ENCODE peak calls at places on chromosomes 2 and 18, in six cellular contexts. V, B, I, S, Q and E are unnamed samples.

GRCh38 chr18:12765127-12765526 is 62.3 kb downstream of the PSMG2 start:
- DNase-seq in I (no peak), Q (no peak), S (no peak), V (peak; percentile 31), B (peak; percentile 31), E (no peak)

GRCh38 chr2:128302744-128303067 is 16.0 kb downstream of the HS6ST1 start:
- DNase-seq in S (no peak), Q (no peak), V (peak; percentile 66), B (no peak), I (no peak), E (no peak)

GRCh38 chr2:6493669-6494068 is 372.0 kb downstream of the CMPK2 start:
- DNase-seq in V (no peak), I (no peak), B (no peak), Q (no peak), S (no peak), E (no peak)

GRCh38 chr2:11045294-11045693 is 110.0 kb upstream of the SLC66A3 start:
- DNase-seq in I (no peak), S (no peak), B (no peak), Q (no peak), V (no peak), E (no peak)

GRCh38 chr2:2588777-2589176 is 257.7 kb upstream of the MYT1L start:
- DNase-seq in V (no peak), S (no peak), I (no peak), Q (no peak), B (no peak), E (no peak)

GRCh38 chr18:48840491-48840877 is 110.3 kb downstream of the SMAD7 start:
- DNase-seq in B (no peak), Q (no peak), V (peak; percentile 29), S (no peak), I (no peak), E (no peak)

GRCh38 chr18:3447035-3447894 is 2.7 kb upstream of the TGIF1 start:
- DNase-seq in Q (peak; percentile 85), I (no peak), S (peak; percentile 92), V (peak; percentile 78), B (peak; percentile 79), E (peak; percentile 75)

GRCh38 chr2:37683926-37684780 is 12.7 kb upstream of the CDC42EP3 start:
- DNase-seq in S (no peak), I (no peak), V (no peak), Q (no peak), B (no peak), E (no peak)

GRCh38 chr2:217105733-217106649 is 246.1 kb upstream of the TNP1 start:
- DNase-seq in S (peak; percentile 93), V (peak; percentile 78), I (peak; percentile 2), Q (peak; percentile 87), B (peak; percentile 2), E (no peak)

GRCh38 chr2:75870654-75871137 is 160.0 kb upstream of the GCFC2 start:
- DNase-seq in Q (no peak), B (peak; percentile 31), S (no peak), V (no peak), I (no peak), E (peak; percentile 4)

DNA sequence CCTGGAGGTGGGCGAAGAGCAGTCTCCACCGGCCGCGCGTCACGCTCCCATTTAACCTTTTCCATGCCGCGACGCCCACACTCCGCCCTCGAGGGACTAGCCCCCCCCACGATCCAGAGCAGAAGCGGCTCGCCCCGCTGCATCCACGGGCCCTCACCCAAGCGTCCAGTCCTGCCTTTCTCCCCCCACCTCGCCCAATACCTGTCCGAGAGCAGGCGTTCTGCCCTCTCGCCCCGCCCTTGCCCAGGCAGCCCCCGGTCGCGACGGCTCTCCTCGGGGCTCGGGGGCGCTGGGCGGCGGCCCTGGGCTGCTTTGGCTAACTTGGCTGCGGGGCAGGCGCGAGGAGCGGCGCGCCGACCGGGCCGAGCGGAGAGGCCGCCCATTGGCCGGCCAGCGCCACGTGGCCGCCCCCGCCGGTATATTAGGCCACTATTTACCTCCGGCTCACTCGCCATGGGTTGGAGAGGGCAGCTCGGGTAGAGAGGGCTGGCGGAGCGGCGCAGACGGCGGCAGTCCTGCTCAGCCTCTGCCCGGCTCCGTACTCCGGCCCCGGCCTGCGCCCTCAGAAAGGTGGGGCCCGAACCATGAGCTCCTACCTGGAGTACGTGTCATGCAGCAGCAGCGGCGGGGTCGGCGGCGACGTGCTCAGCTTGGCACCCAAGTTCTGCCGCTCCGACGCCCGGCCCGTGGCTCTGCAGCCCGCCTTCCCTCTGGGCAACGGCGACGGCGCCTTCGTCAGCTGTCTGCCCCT is at the start of gene HOXD1:
- DNase-seq in I (no peak), S (no peak), B (peak; percentile 76), V (peak; percentile 89), Q (no peak), E (peak; percentile 63)
- H3K4me3 ChIP-seq in I (peak within 1 kb of the TSS; percentile 84), S (peak within 1 kb of the TSS; percentile 57), B (peak within 1 kb of the TSS; percentile 55), V (peak within 1 kb of the TSS; percentile 85), Q (peak within 1 kb of the TSS; percentile 42), E (peak within 1 kb of the TSS; percentile 28)

GRCh38 chr2:200063155-200063554 is 107.8 kb downstream of the MAIP1 start:
- DNase-seq in I (no peak), B (peak; percentile 5), S (no peak), V (no peak), Q (no peak), E (no peak)
- H3K4me3 ChIP-seq in I (no peak overlapping the region), B (no peak overlapping the region), S (no peak overlapping the region), V (no peak overlapping the region), Q (no peak overlapping the region), E (no peak overlapping the region)

DNA sequence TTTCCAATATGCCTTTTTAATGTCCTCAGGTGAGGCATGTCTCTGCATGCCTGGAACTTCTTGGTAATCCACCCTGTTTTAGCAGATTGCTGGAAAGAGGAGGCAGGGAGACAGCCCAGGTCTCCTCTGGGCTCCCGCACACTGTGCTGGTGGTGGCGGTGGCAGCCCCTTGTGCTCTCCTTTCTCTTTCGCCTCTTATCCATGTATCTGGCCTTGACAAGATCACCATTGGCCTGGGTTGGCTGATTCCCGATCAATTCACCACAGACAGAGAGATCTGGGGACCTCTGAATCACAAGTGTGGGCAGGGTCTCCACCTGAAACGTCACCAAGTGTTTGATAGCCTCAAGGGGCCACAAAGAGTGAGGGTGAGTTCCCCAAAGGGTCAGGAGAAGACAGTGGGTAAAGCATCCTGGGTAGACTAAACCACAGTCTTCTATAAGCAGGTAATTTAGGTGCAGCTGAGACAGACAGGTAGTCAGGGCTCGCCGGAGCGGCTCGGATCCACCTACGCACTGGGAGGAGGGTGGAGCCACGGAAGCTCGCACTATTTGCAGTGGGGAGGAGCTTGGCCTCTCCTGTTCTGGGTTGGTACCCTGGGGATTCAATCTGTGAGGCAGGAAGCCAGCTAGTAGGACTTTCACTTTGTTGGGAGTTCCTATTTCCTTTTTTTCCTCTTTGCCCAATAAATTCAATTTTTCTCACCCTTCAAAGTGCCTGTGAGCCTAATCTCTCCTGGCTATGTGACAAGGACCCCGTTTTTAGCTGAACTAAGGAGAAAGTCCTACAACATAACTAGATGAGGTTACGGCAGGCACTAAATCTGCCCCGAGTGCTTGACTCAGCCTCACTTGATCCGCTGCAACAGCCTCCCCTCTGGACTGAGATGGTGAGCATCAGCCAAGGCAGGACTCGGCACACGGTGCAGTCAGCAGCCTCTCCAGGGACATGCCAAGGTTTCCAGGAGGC is 57.6 kb downstream of the SLC4A3 start:
- DNase-seq in Q (peak; percentile 77), I (peak; percentile 43), B (peak; percentile 89), V (peak; percentile 89), S (peak; percentile 92), E (peak; percentile 42)
- H3K4me3 ChIP-seq in Q (peak overlapping the region; percentile 55), I (peak overlapping the region; percentile 60), B (peak overlapping the region; percentile 5), V (peak overlapping the region; percentile 79), S (peak overlapping the region; percentile 61), E (no peak overlapping the region)

DNA sequence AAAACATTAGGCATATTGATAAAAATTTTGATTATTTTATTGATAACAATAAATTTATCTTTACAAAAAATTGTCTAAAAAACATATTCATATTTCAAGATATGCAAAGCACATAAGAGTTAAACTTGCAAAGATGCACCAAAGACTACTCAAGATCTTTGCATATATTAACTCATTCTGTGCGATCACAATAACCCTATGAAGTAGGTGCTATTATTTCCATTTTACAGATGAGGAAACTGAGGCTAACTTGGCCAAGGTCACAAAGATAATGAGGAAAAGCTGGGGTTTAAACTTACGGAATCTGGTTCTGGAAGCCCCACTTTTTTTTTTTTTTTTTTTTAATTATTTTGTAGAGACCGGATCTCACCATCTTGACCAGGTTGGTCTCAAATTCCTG is 94.4 kb upstream of the SERTAD2 start:
- DNase-seq in Q (no peak), S (no peak), B (no peak), I (no peak), V (no peak), E (no peak)
- H3K4me3 ChIP-seq in Q (no peak overlapping the region), S (peak overlapping the region; percentile 87), B (no peak overlapping the region), I (peak overlapping the region; percentile 94), V (no peak overlapping the region), E (no peak overlapping the region)

DNA sequence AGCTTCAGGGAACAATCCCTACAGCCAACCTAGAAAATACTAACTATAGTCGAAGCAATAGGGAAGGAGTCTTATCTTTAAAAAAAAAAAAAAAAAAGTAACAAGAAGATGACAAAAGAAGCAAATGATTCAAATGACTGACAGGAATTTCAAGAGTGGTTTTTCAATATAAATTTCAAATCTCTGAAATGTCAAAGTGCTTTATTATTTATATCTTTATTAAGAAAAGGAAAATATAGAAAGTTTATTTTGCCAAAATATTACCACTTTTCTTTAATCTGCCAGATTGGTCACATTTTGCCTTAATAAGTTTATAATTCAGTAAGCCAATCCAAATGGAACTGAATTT is 63.5 kb upstream of the HNRNPA3 start:
- DNase-seq in B (no peak), V (no peak), Q (no peak), I (no peak), S (no peak), E (no peak)
- H3K4me3 ChIP-seq in B (no peak overlapping the region), V (peak overlapping the region; percentile 75), Q (no peak overlapping the region), I (no peak overlapping the region), S (no peak overlapping the region), E (peak overlapping the region; percentile 50)

GRCh38 chr2:176637134-176637496 is 367.9 kb downstream of the MTX2 start:
- DNase-seq in I (no peak), S (no peak), B (no peak), V (no peak), Q (no peak), E (peak; percentile 50)
- H3K4me3 ChIP-seq in I (peak overlapping the region; percentile 65), S (peak overlapping the region; percentile 68), B (peak overlapping the region; percentile 65), V (peak overlapping the region; percentile 71), Q (peak overlapping the region; percentile 64), E (peak overlapping the region; percentile 51)

GRCh38 chr18:7577706-7578105 is 10.6 kb downstream of the PTPRM start:
- DNase-seq in V (no peak), S (peak; percentile 57), B (peak; percentile 88), Q (peak; percentile 92), I (no peak), E (peak; percentile 88)
- H3K4me3 ChIP-seq in V (no peak overlapping the region), S (no peak overlapping the region), B (no peak overlapping the region), Q (no peak overlapping the region), I (no peak overlapping the region), E (peak overlapping the region; percentile 26)

GRCh38 chr2:197278804-197279763 is 31.5 kb downstream of the ANKRD44 start:
- DNase-seq in Q (peak; percentile 32), I (no peak), S (no peak), B (no peak), V (no peak), E (no peak)
- H3K4me3 ChIP-seq in Q (no peak overlapping the region), I (no peak overlapping the region), S (no peak overlapping the region), B (no peak overlapping the region), V (no peak overlapping the region), E (no peak overlapping the region)

DNA sequence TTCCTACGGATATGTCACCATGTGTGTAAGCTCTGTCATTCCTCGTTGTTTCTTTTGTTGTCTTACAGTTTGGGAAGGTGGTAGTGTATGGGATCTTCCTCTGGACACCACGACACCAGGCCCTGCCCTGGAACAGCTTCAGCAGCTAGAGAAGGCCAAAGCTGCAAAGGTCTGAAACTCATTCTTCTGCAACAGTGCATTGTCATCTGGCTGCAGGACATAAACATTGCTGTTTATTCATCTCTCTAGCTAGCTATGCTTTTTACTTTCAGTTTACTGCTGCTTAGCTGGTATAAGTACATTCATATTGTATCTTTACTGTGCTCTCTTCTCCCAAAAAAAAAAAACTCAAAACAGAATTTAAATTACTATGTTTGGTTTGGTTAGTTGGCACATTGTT is 39.2 kb upstream of the KCNJ13 start:
- DNase-seq in Q (no peak), I (no peak), V (no peak), S (no peak), B (no peak), E (no peak)
- H3K4me3 ChIP-seq in Q (no peak overlapping the region), I (no peak overlapping the region), V (no peak overlapping the region), S (no peak overlapping the region), B (no peak overlapping the region), E (no peak overlapping the region)